ENCODE peak calls at places on chromosome 1, in four cellular contexts. Y is neuronal stem cell, D is IMR-90, E is mesendoderm. C is an unnamed sample.

GRCh38 chr1:178532392-178532791 is 19.5 kb downstream of the TEX35 start:
- DNase-seq in D (peak), Y (peak), E (peak), C (peak)

GRCh38 chr1:2049517-2050481 is at the start of gene PRKCZ:
- DNase-seq in E (peak), Y (peak), D (no peak), C (peak)

GRCh38 chr1:61498342-61498741 is 226.6 kb downstream of the TM2D1 start:
- DNase-seq in E (no peak), D (no peak), Y (no peak), C (no peak)

GRCh38 chr1:54803761-54804470 is 2.8 kb upstream of the TTC22 start:
- DNase-seq in D (peak), Y (no peak), E (no peak), C (peak)

GRCh38 chr1:207659545-207660148 is 14.7 kb downstream of the CR1L start:
- DNase-seq in D (no peak), Y (no peak), E (no peak), C (no peak)

GRCh38 chr1:78171736-78172590 is 126.2 kb downstream of the GIPC2 start:
- DNase-seq in D (peak), E (no peak), Y (no peak), C (peak)

GRCh38 chr1:241485554-241485992 is 34.0 kb downstream of the FH start:
- DNase-seq in E (peak), Y (no peak), D (peak), C (peak)

GRCh38 chr1:189141056-189141455 is 1336.6 kb downstream of the BRINP3 start:
- DNase-seq in D (no peak), Y (no peak), E (no peak), C (no peak)

GRCh38 chr1:207444514-207445208 is 9.5 kb upstream of the CR2 start:
- DNase-seq in D (no peak), E (no peak), Y (no peak), C (no peak)

GRCh38 chr1:226629210-226629895 is 80.8 kb downstream of the STUM start:
- DNase-seq in D (no peak), Y (no peak), E (no peak), C (no peak)

GRCh38 chr1:61081135-61081636 is 1.2 kb upstream of the NFIA start:
- DNase-seq in D (no peak), E (no peak), Y (no peak), C (no peak)

GRCh38 chr1:215453440-215453839 is 113.7 kb upstream of the KCTD3 start:
- DNase-seq in D (no peak), Y (no peak), E (no peak), C (no peak)

GRCh38 chr1:14739433-14739832 is 140.9 kb downstream of the KAZN start:
- DNase-seq in E (no peak), D (no peak), Y (no peak), C (no peak)

GRCh38 chr1:14738235-14738634 is 139.8 kb downstream of the KAZN start:
- DNase-seq in Y (no peak), E (no peak), D (no peak), C (no peak)

GRCh38 chr1:14735861-14736260 is 137.4 kb downstream of the KAZN start:
- DNase-seq in E (no peak), D (no peak), Y (no peak), C (no peak)

GRCh38 chr1:14738647-14739046 is 140.2 kb downstream of the KAZN start:
- DNase-seq in Y (no peak), E (no peak), D (no peak), C (no peak)

DNA sequence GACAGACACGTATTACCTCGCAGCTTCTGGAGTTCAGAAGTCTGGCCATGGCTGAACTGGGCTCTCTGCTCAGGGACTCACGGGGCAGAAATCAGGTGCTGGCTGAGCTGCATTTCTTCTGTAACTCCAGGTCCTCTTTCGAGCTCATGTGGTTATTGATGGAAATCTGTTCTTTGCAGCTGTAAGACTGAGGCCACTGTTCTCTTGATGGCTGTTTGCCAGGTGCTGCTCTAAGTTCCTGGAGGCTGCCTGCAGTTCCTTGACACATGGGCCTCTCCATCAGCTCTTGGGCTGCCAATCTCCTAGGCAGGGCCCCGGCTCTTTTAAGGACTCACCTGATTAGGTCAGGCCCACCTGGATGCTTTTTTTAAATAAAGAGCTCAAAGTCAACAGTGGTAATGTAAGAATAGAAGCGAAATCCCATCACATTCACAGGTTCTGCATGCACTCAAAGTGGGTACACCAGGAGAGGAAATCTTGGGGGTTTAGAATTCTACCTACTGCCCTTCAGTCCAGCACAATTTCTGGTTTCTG is 139.1 kb downstream of the KAZN start:
- DNase-seq in E (no peak), Y (no peak), D (no peak), C (no peak)
- H2BK15ac ChIP-seq in E (no peak), Y (no peak), D (no peak), C (no peak)

GRCh38 chr1:43469932-43470331 is 16.2 kb upstream of the HYI start:
- DNase-seq in Y (no peak), E (no peak), D (no peak), C (no peak)

GRCh38 chr1:43468403-43468802 is 14.7 kb upstream of the HYI start:
- DNase-seq in Y (no peak), E (no peak), D (no peak), C (peak)

GRCh38 chr1:43473463-43473862 is 19.7 kb upstream of the HYI start:
- DNase-seq in E (no peak), Y (no peak), D (no peak), C (no peak)

GRCh38 chr1:43477716-43478115 is 24.0 kb upstream of the HYI start:
- DNase-seq in D (no peak), E (no peak), Y (no peak), C (no peak)

GRCh38 chr1:43472087-43472462 is 18.3 kb upstream of the HYI start:
- DNase-seq in E (peak), D (no peak), Y (no peak), C (no peak)
- H2BK5ac ChIP-seq in E (no peak), D (peak), Y (no peak), C (peak)

GRCh38 chr1:156392427-156392826 is 23.4 kb downstream of the RHBG start:
- DNase-seq in D (no peak), Y (peak), E (no peak), C (no peak)

GRCh38 chr1:156391701-156392100 is 22.7 kb downstream of the RHBG start:
- DNase-seq in D (no peak), Y (no peak), E (no peak), C (no peak)

GRCh38 chr1:156394835-156395461 is 25.9 kb downstream of the RHBG start:
- DNase-seq in Y (no peak), D (no peak), E (no peak), C (no peak)

GRCh38 chr1:156394082-156394481 is 25.1 kb downstream of the RHBG start:
- DNase-seq in E (no peak), D (no peak), Y (no peak), C (no peak)

GRCh38 chr1:156393095-156393494 is 24.1 kb downstream of the RHBG start:
- DNase-seq in E (no peak), D (no peak), Y (no peak), C (no peak)
- H2BK15ac ChIP-seq in E (no peak), D (no peak), Y (no peak), C (no peak)

GRCh38 chr1:31628931-31629582 is 11.6 kb downstream of the HCRTR1 start:
- DNase-seq in Y (no peak), D (no peak), E (no peak), C (no peak)
- H2BK5ac ChIP-seq in Y (no peak), D (no peak), E (no peak), C (no peak)

DNA sequence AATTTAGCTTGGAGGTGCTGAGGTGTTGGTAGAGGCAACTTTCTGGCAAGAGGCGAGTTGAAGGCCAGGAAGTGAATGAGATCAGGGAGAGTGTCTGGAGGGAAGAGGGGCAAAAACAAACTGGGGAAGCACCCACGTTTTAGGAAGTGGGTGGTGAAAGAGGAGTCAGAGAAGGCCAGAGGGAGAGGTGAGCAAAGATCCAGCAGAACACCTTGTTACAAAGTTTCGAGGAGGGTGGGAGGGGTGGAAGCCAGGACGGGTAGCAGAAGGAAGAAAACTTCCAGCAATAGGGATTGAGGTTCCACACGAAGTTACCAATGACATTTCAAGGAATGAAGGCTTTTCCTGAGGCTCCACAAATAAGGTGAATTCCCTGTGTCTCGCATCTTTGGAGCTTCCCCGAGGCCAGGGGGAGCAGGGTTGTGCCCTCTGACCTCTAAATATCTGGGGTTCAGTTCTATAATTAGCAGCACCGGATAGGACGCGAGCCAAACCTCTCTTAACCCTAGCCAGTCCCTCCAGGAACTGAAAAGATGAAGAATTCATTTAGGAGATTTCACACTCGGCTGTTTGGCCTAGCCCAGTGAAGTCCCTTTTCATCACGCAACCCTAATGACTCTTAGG is 578 bp upstream of the SESN2 start:
- DNase-seq in D (no peak), Y (no peak), E (no peak), C (peak)
- H2BK15ac ChIP-seq in D (peak), Y (no peak), E (no peak), C (no peak)

DNA sequence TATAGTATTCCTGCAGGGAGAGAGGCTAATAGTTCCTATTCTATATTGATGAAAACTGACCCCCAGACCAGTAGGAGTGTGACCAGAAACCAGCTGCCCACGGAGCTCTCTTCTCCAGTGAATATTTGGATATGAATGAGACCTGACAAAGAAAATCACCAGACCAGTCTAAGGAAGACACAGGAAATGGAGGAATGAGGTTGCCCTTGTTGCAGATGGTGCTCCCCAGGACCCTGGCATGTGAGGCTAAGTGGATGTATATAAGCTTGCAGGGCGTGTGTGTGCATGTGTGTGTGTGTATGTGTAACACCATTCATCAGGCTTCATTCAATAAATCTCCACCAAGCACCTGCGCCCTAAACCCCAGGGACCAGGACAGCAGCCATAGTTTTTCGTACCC is 14.4 kb downstream of the PHLDA3 start:
- DNase-seq in D (no peak), Y (no peak), E (no peak), C (no peak)
- H2BK5ac ChIP-seq in D (peak), Y (no peak), E (no peak), C (no peak)

GRCh38 chr1:56409112-56409691 is 170.2 kb downstream of the PLPP3 start:
- DNase-seq in D (no peak), Y (no peak), E (peak), C (no peak)

GRCh38 chr1:56410405-56410804 is 169.0 kb downstream of the PLPP3 start:
- DNase-seq in E (no peak), Y (no peak), D (no peak), C (no peak)

GRCh38 chr1:56413671-56414199 is 165.6 kb downstream of the PLPP3 start:
- DNase-seq in E (no peak), Y (no peak), D (no peak), C (no peak)

GRCh38 chr1:56411021-56411420 is 168.3 kb downstream of the PLPP3 start:
- DNase-seq in D (no peak), Y (no peak), E (no peak), C (no peak)

DNA sequence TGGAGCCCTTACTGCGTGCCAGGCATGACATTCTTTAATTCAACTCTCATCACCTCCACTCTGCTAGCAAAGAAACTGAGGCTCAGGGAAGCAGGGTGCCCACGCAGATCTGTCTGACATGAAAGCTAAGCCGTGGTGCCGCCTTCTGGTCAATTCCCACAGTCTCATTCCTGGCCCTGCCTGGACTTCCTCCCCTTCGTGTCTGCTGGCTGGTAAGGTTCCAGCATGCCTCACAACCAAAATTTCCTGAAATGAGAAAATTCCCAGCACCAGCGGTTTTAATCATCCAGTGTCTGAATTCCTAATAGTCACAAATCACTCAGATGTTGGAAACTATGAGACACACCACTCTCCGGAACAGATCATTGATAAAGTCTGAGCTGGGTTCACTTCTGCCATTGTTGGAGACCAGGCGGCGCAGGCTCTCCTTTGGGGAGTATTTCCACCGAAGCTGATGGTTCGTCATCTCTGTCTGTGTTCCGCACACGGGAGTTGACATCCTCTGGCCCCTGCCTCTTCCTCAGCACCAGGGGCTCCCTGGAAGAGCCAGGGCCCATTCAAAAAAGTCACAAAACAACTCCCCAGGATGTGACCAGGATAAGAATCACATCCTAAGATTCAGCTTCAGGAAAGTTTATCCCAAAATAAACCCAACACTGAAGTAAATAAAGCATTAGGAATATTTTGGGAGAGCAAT is 167.7 kb downstream of the PLPP3 start:
- DNase-seq in E (no peak), D (no peak), Y (no peak), C (no peak)
- H2BK15ac ChIP-seq in E (no peak), D (no peak), Y (no peak), C (no peak)

GRCh38 chr1:145690587-145691558 is 16.3 kb downstream of the PDZK1 start:
- DNase-seq in Y (no peak), E (peak), D (peak), C (peak)
- H2BK5ac ChIP-seq in Y (no peak), E (no peak), D (peak), C (no peak)

DNA sequence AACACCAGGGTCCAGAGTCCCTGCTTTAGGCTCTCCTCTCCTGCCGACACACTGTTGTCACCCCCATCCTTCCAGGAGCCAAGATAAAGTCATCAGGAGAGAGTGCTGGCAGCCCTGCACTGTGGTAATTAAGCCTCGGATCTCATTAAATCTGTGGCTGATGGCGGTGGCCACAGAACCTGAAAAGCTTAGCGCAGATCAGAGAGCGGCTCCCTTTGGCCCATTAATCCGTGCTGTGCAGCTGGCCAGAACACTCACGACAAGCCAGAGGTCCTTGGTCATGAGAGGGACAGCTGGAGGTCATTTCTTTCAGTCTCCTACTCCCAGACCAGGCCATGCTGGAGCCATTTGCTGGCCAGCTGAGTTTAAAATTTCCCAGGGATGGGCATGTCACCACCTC is 1.6 kb upstream of the PAFAH2 start:
- DNase-seq in D (no peak), Y (no peak), E (no peak), C (no peak)
- H2BK15ac ChIP-seq in D (no peak), Y (peak), E (no peak), C (no peak)

GRCh38 chr1:22262583-22262982 is 119.7 kb upstream of the WNT4 start:
- DNase-seq in D (no peak), Y (no peak), E (peak), C (no peak)
- H2BK5ac ChIP-seq in D (no peak), Y (no peak), E (no peak), C (no peak)

C was measured in mesenchymal stem cell.